ENCODE peak calls at places on chromosome 9, in seven cellular contexts. One of them, this sample, is unnamed.

GRCh38 chr9:69874301-69875060 is 53.9 kb downstream of the CFAP95 start:
- DNase-seq in neuronal stem cell: no peak
- DNase-seq in H9: no peak
- DNase-seq in IMR-90: no peak
- DNase-seq in mesendoderm: peak; percentile 31
- DNase-seq in H1: no peak
- DNase-seq in mesenchymal stem cell: no peak
- DNase-seq in this sample: peak; percentile 25

GRCh38 chr9:115442054-115442453 is 324.1 kb upstream of the TNC start:
- DNase-seq in mesenchymal stem cell: peak; percentile 78
- DNase-seq in neuronal stem cell: no peak
- DNase-seq in H1: no peak
- DNase-seq in IMR-90: peak; percentile 69
- DNase-seq in mesendoderm: no peak
- DNase-seq in H9: no peak
- DNase-seq in this sample: peak; percentile 19

GRCh38 chr9:138076650-138077009 is 199.0 kb downstream of the CACNA1B start:
- DNase-seq in mesenchymal stem cell: no peak
- DNase-seq in IMR-90: no peak
- DNase-seq in H9: no peak
- DNase-seq in neuronal stem cell: no peak
- DNase-seq in H1: no peak
- DNase-seq in mesendoderm: no peak
- DNase-seq in this sample: no peak

GRCh38 chr9:135336722-135337490 is 142.7 kb upstream of the PPP1R26 start:
- DNase-seq in mesenchymal stem cell: no peak
- DNase-seq in H1: no peak
- DNase-seq in neuronal stem cell: no peak
- DNase-seq in mesendoderm: no peak
- DNase-seq in H9: peak; percentile 22
- DNase-seq in IMR-90: no peak
- DNase-seq in this sample: no peak

GRCh38 chr9:61667559-61668121 is 477.8 kb downstream of the SPATA31A7 start:
- DNase-seq in mesenchymal stem cell: no peak
- DNase-seq in H1: no peak
- DNase-seq in H9: peak; percentile 4
- DNase-seq in mesendoderm: no peak
- DNase-seq in IMR-90: no peak
- DNase-seq in neuronal stem cell: no peak
- DNase-seq in this sample: no peak

GRCh38 chr9:137045294-137046093 is 483 bp downstream of the NPDC1 start:
- DNase-seq in neuronal stem cell: no peak
- DNase-seq in H9: peak; percentile 50
- DNase-seq in IMR-90: peak; percentile 38
- DNase-seq in mesendoderm: no peak
- DNase-seq in mesenchymal stem cell: peak; percentile 48
- DNase-seq in H1: no peak
- DNase-seq in this sample: peak; percentile 25

GRCh38 chr9:116763665-116764064 is 76.6 kb downstream of the TRIM32 start:
- DNase-seq in H1: no peak
- DNase-seq in H9: no peak
- DNase-seq in neuronal stem cell: no peak
- DNase-seq in IMR-90: no peak
- DNase-seq in mesendoderm: no peak
- DNase-seq in mesenchymal stem cell: no peak
- DNase-seq in this sample: no peak

GRCh38 chr9:96554801-96555566 is 64.7 kb downstream of the CDC14B start:
- DNase-seq in H1: no peak
- DNase-seq in H9: no peak
- DNase-seq in neuronal stem cell: no peak
- DNase-seq in IMR-90: peak; percentile 62
- DNase-seq in mesenchymal stem cell: peak; percentile 24
- DNase-seq in mesendoderm: no peak
- DNase-seq in this sample: no peak

GRCh38 chr9:134961331-134962064 is 43.8 kb upstream of the FCN1 start:
- DNase-seq in mesenchymal stem cell: no peak
- DNase-seq in neuronal stem cell: no peak
- DNase-seq in mesendoderm: no peak
- DNase-seq in IMR-90: no peak
- DNase-seq in H9: no peak
- DNase-seq in H1: no peak
- DNase-seq in this sample: no peak

GRCh38 chr9:136189394-136190236 is 15.3 kb downstream of the LHX3 start:
- DNase-seq in neuronal stem cell: no peak
- DNase-seq in IMR-90: no peak
- DNase-seq in mesenchymal stem cell: no peak
- DNase-seq in mesendoderm: no peak
- DNase-seq in H9: no peak
- DNase-seq in H1: no peak
- DNase-seq in this sample: no peak

GRCh38 chr9:127036437-127036836 is 86.0 kb downstream of the ANGPTL2 start:
- DNase-seq in mesendoderm: no peak
- DNase-seq in H9: no peak
- DNase-seq in mesenchymal stem cell: no peak
- DNase-seq in H1: no peak
- DNase-seq in IMR-90: no peak
- DNase-seq in neuronal stem cell: no peak
- DNase-seq in this sample: no peak

GRCh38 chr9:94813379-94813778 is 86.9 kb downstream of the AOPEP start:
- DNase-seq in IMR-90: no peak
- DNase-seq in mesendoderm: no peak
- DNase-seq in neuronal stem cell: no peak
- DNase-seq in mesenchymal stem cell: no peak
- DNase-seq in H9: no peak
- DNase-seq in H1: no peak
- DNase-seq in this sample: no peak

GRCh38 chr9:104091028-104091590 is 3.0 kb upstream of the SMC2 start:
- DNase-seq in IMR-90: peak; percentile 2
- DNase-seq in mesenchymal stem cell: peak; percentile 21
- DNase-seq in H1: no peak
- DNase-seq in mesendoderm: no peak
- DNase-seq in neuronal stem cell: no peak
- DNase-seq in H9: no peak
- DNase-seq in this sample: peak; percentile 10

GRCh38 chr9:107487521-107488399 is 1.8 kb downstream of the KLF4 start:
- DNase-seq in neuronal stem cell: peak; percentile 69
- DNase-seq in mesenchymal stem cell: peak; percentile 62
- DNase-seq in H1: peak; percentile 47
- DNase-seq in IMR-90: no peak
- DNase-seq in H9: peak; percentile 85
- DNase-seq in mesendoderm: peak; percentile 84
- DNase-seq in this sample: peak; percentile 64

GRCh38 chr9:37290881-37291485 is 131.5 kb upstream of the GRHPR start:
- DNase-seq in neuronal stem cell: no peak
- DNase-seq in IMR-90: peak; percentile 88
- DNase-seq in H9: no peak
- DNase-seq in mesendoderm: no peak
- DNase-seq in mesenchymal stem cell: peak; percentile 80
- DNase-seq in H1: no peak
- DNase-seq in this sample: peak; percentile 18

GRCh38 chr9:108743901-108744371 is 111.8 kb downstream of the ACTL7B start:
- DNase-seq in neuronal stem cell: peak; percentile 60
- DNase-seq in mesenchymal stem cell: no peak
- DNase-seq in H1: no peak
- DNase-seq in mesendoderm: peak; percentile 14
- DNase-seq in IMR-90: no peak
- DNase-seq in H9: no peak
- DNase-seq in this sample: peak; percentile 82

GRCh38 chr9:80146466-80146865 is 574.7 kb downstream of the TLE4 start:
- DNase-seq in mesenchymal stem cell: peak; percentile 7
- DNase-seq in IMR-90: peak; percentile 16
- DNase-seq in neuronal stem cell: no peak
- DNase-seq in H1: no peak
- DNase-seq in mesendoderm: peak; percentile 65
- DNase-seq in H9: no peak
- DNase-seq in this sample: no peak

GRCh38 chr9:133120343-133121199 is 469 bp downstream of the RALGDS start:
- DNase-seq in mesendoderm: no peak
- DNase-seq in IMR-90: no peak
- DNase-seq in neuronal stem cell: no peak
- DNase-seq in H1: no peak
- DNase-seq in H9: peak; percentile 43
- DNase-seq in mesenchymal stem cell: no peak
- DNase-seq in this sample: peak; percentile 56

GRCh38 chr9:13548556-13548955 is 269.1 kb upstream of the MPDZ start:
- DNase-seq in H9: no peak
- DNase-seq in mesendoderm: no peak
- DNase-seq in IMR-90: no peak
- DNase-seq in H1: no peak
- DNase-seq in neuronal stem cell: no peak
- DNase-seq in mesenchymal stem cell: no peak
- DNase-seq in this sample: no peak

GRCh38 chr9:105138306-105138801 is 106.1 kb upstream of the SLC44A1 start:
- DNase-seq in neuronal stem cell: no peak
- DNase-seq in mesendoderm: peak; percentile 56
- DNase-seq in H1: peak; percentile 82
- DNase-seq in H9: peak; percentile 69
- DNase-seq in IMR-90: no peak
- DNase-seq in mesenchymal stem cell: peak; percentile 32
- DNase-seq in this sample: peak; percentile 33

GRCh38 chr9:137741330-137741729 is 122.5 kb downstream of the EHMT1 start:
- DNase-seq in neuronal stem cell: no peak
- DNase-seq in H9: no peak
- DNase-seq in IMR-90: no peak
- DNase-seq in mesenchymal stem cell: no peak
- DNase-seq in mesendoderm: no peak
- DNase-seq in H1: no peak
- DNase-seq in this sample: no peak

GRCh38 chr9:129138476-129139232 is 27.4 kb downstream of the PTPA start:
- DNase-seq in neuronal stem cell: no peak
- DNase-seq in H1: no peak
- DNase-seq in mesendoderm: no peak
- DNase-seq in IMR-90: peak; percentile 40
- DNase-seq in H9: no peak
- DNase-seq in mesenchymal stem cell: peak; percentile 79
- DNase-seq in this sample: no peak

GRCh38 chr9:96241391-96241809 is 60.6 kb downstream of the HSD17B3 start:
- DNase-seq in IMR-90: no peak
- DNase-seq in mesendoderm: no peak
- DNase-seq in neuronal stem cell: no peak
- DNase-seq in mesenchymal stem cell: no peak
- DNase-seq in H9: no peak
- DNase-seq in H1: no peak
- DNase-seq in this sample: no peak

GRCh38 chr9:97570899-97571298 is 62.3 kb downstream of the TSTD2 start:
- DNase-seq in H9: no peak
- DNase-seq in IMR-90: no peak
- DNase-seq in H1: no peak
- DNase-seq in mesendoderm: no peak
- DNase-seq in mesenchymal stem cell: no peak
- DNase-seq in neuronal stem cell: no peak
- DNase-seq in this sample: no peak

GRCh38 chr9:131529597-131530545 is 1.2 kb downstream of the UCK1 start:
- DNase-seq in neuronal stem cell: no peak
- DNase-seq in IMR-90: no peak
- DNase-seq in H1: no peak
- DNase-seq in H9: no peak
- DNase-seq in mesenchymal stem cell: no peak
- DNase-seq in mesendoderm: no peak
- DNase-seq in this sample: no peak

DNA sequence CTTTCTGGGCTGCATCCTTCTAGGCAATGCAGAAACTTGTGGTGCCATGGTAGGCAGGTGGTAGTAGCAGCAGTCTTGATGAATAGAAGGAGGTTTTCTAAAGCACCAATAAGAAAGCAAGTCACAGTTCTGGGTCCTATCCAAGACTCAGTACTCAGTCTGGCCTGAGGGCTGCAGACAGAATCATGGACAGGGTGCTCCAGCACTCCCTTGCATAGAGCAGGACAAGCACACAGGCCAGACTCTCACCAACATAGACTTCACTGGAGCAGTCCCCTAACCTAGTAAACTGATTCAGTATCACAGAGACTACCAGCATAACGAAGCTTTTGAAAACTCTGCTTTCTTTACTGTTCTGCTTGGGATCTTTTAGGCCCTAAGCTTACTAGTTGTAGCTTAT is 134.0 kb upstream of the RUSC2 start:
- DNase-seq in H9: no peak
- DNase-seq in IMR-90: no peak
- DNase-seq in H1: no peak
- DNase-seq in mesendoderm: no peak
- DNase-seq in neuronal stem cell: no peak
- DNase-seq in mesenchymal stem cell: no peak
- DNase-seq in this sample: no peak
- H2BK5ac ChIP-seq in H9: no peak overlapping the region
- H2BK5ac ChIP-seq in IMR-90: no peak overlapping the region
- H2BK5ac ChIP-seq in H1: no peak overlapping the region
- H2BK5ac ChIP-seq in mesendoderm: no peak overlapping the region
- H2BK5ac ChIP-seq in neuronal stem cell: no peak overlapping the region
- H2BK5ac ChIP-seq in mesenchymal stem cell: no peak overlapping the region
- H2BK5ac ChIP-seq in this sample: no peak overlapping the region

GRCh38 chr9:89755835-89756234 is 151.0 kb downstream of the GADD45G start:
- DNase-seq in IMR-90: peak; percentile 18
- DNase-seq in H9: no peak
- DNase-seq in H1: no peak
- DNase-seq in neuronal stem cell: no peak
- DNase-seq in mesendoderm: no peak
- DNase-seq in mesenchymal stem cell: peak; percentile 77
- DNase-seq in this sample: peak; percentile 77
- H2BK5ac ChIP-seq in IMR-90: no peak overlapping the region
- H2BK5ac ChIP-seq in H9: no peak overlapping the region
- H2BK5ac ChIP-seq in H1: no peak overlapping the region
- H2BK5ac ChIP-seq in neuronal stem cell: no peak overlapping the region
- H2BK5ac ChIP-seq in mesendoderm: no peak overlapping the region
- H2BK5ac ChIP-seq in mesenchymal stem cell: no peak overlapping the region
- H2BK5ac ChIP-seq in this sample: no peak overlapping the region

DNA sequence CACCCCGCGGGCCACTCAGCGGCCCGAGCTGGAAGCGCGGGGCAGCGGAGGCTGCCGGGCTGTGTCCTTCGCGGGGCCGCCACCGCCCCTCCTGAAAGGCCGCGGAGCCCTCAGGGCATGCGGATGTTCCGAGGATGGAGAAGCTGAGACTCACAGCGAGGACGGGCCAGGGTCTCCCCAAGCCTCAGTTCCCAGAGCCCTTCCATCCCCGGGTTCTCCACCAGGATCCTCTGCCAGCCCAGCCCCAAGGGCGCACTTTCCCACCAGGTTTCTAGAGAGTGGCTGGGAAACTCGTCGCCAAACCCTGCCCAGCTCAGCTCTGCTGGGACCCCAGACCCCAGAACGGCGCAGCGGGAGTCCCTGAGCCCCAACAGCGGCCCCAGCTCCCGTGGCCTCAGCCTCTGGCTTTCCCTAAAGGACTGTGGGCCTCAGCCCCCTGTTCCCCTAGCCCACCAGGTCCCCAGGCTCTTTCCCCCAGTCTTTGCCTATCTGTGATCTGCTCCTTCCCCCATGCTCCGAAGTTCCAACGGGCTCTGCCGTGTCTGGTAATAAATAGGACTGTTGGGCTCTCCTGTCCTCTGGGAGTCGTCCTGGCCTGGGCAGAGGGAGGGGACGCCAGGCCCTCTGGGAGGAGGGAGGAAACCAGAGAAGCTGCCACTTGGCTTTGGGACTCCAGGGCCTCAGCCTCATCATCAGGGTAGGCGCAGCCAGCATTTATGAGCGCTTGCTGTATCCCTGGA is 27.9 kb downstream of the ADGRD2 start:
- DNase-seq in neuronal stem cell: no peak
- DNase-seq in mesendoderm: peak; percentile 56
- DNase-seq in mesenchymal stem cell: no peak
- DNase-seq in IMR-90: no peak
- DNase-seq in H9: peak; percentile 51
- DNase-seq in H1: no peak
- DNase-seq in this sample: no peak
- H2BK5ac ChIP-seq in neuronal stem cell: peak overlapping the region; percentile 95
- H2BK5ac ChIP-seq in mesendoderm: no peak overlapping the region
- H2BK5ac ChIP-seq in mesenchymal stem cell: no peak overlapping the region
- H2BK5ac ChIP-seq in IMR-90: no peak overlapping the region
- H2BK5ac ChIP-seq in H9: no peak overlapping the region
- H2BK5ac ChIP-seq in H1: peak overlapping the region; percentile 15
- H2BK5ac ChIP-seq in this sample: no peak overlapping the region

GRCh38 chr9:83257937-83258336 is 195.0 kb upstream of the RASEF start:
- DNase-seq in H1: no peak
- DNase-seq in IMR-90: no peak
- DNase-seq in H9: no peak
- DNase-seq in mesendoderm: no peak
- DNase-seq in neuronal stem cell: no peak
- DNase-seq in mesenchymal stem cell: no peak
- DNase-seq in this sample: no peak
- H2BK5ac ChIP-seq in H1: no peak overlapping the region
- H2BK5ac ChIP-seq in IMR-90: no peak overlapping the region
- H2BK5ac ChIP-seq in H9: no peak overlapping the region
- H2BK5ac ChIP-seq in mesendoderm: no peak overlapping the region
- H2BK5ac ChIP-seq in neuronal stem cell: no peak overlapping the region
- H2BK5ac ChIP-seq in mesenchymal stem cell: no peak overlapping the region
- H2BK5ac ChIP-seq in this sample: no peak overlapping the region